ENCODE peak calls at places on chromosomes 6 and 20, in six cellular contexts. P is K562, K is HepG2, Y is HCT116, E is GM12878, W is H1. H is an unnamed sample.

GRCh38 chr20:46307139-46307998 is 929 bp downstream of the CDH22 start:
- DNase-seq in P (peak), K (peak), Y (no peak), E (no peak), W (peak), H (peak)

GRCh38 chr6:51855310-51856082 is 231.9 kb downstream of the PKHD1 start:
- DNase-seq in P (peak), K (peak), Y (peak), E (peak), W (peak), H (peak)

GRCh38 chr20:42046686-42047085 is 428.5 kb upstream of the CHD6 start:
- DNase-seq in P (no peak), K (no peak), Y (no peak), E (no peak), W (no peak), H (no peak)

GRCh38 chr20:9985773-9986172 is 49.0 kb upstream of the ANKEF1 start:
- DNase-seq in P (no peak), K (no peak), Y (no peak), E (no peak), W (no peak), H (no peak)

GRCh38 chr6:148954934-148955915 is 208.4 kb downstream of the UST start:
- DNase-seq in P (no peak), K (no peak), Y (no peak), E (no peak), W (no peak), H (no peak)

GRCh38 chr20:36401336-36401735 is 95.2 kb downstream of the DLGAP4 start:
- DNase-seq in P (no peak), K (no peak), Y (no peak), E (no peak), W (no peak), H (no peak)

GRCh38 chr20:3752386-3752759 is 15.2 kb downstream of the ADISSP start:
- DNase-seq in P (no peak), K (no peak), Y (no peak), E (no peak), W (no peak), H (no peak)

GRCh38 chr20:36405255-36405654 is 99.1 kb downstream of the DLGAP4 start:
- DNase-seq in P (no peak), K (no peak), Y (no peak), E (no peak), W (no peak), H (no peak)

GRCh38 chr20:34637245-34638185 is 39.4 kb downstream of the PIGU start:
- DNase-seq in P (no peak), K (peak), Y (no peak), E (no peak), W (no peak), H (no peak)

GRCh38 chr6:2132416-2132815 is 113.0 kb downstream of the GMDS start:
- DNase-seq in P (no peak), K (no peak), Y (peak), E (no peak), W (no peak), H (no peak)

GRCh38 chr6:159464827-159465226 is 228.2 kb downstream of the SOD2 start:
- DNase-seq in P (no peak), K (no peak), Y (no peak), E (no peak), W (no peak), H (no peak)

GRCh38 chr6:169957351-169957963 is 206.0 kb downstream of the ERMARD start:
- DNase-seq in P (no peak), K (no peak), Y (no peak), E (no peak), W (no peak), H (no peak)

GRCh38 chr20:10115021-10115420 is 80.2 kb downstream of the ANKEF1 start:
- DNase-seq in P (no peak), K (no peak), Y (no peak), E (no peak), W (no peak), H (no peak)

GRCh38 chr6:40427196-40427595 is 160.0 kb downstream of the LRFN2 start:
- DNase-seq in P (no peak), K (no peak), Y (no peak), E (no peak), W (no peak), H (no peak)

GRCh38 chr6:43865947-43866346 is 95.9 kb downstream of the VEGFA start:
- DNase-seq in P (no peak), K (no peak), Y (no peak), E (no peak), W (no peak), H (no peak)

GRCh38 chr20:36549942-36550796 is 8.8 kb downstream of the MYL9 start:
- DNase-seq in P (no peak), K (no peak), Y (no peak), E (no peak), W (no peak), H (no peak)

GRCh38 chr6:146339716-146340115 is 203.9 kb upstream of the RAB32 start:
- DNase-seq in P (no peak), K (no peak), Y (no peak), E (no peak), W (no peak), H (no peak)

GRCh38 chr6:109045423-109046012 is 49.1 kb downstream of the SESN1 start:
- DNase-seq in P (no peak), K (no peak), Y (no peak), E (no peak), W (no peak), H (no peak)

GRCh38 chr6:24574809-24575208 is 71.2 kb downstream of the KIAA0319 start:
- DNase-seq in P (no peak), K (no peak), Y (no peak), E (no peak), W (no peak), H (no peak)

GRCh38 chr6:17816921-17817611 is 110.3 kb upstream of the NUP153 start:
- DNase-seq in P (no peak), K (peak), Y (no peak), E (no peak), W (no peak), H (no peak)

GRCh38 chr6:132227937-132228336 is 173.3 kb downstream of the MOXD1 start:
- DNase-seq in P (no peak), K (no peak), Y (no peak), E (no peak), W (no peak), H (no peak)

GRCh38 chr6:116010400-116011095 is 50.1 kb downstream of the FRK start:
- DNase-seq in P (peak), K (peak), Y (peak), E (no peak), W (peak), H (peak)

GRCh38 chr20:46933150-46933549 is 38.5 kb downstream of the EYA2 start:
- DNase-seq in P (no peak), K (no peak), Y (no peak), E (no peak), W (no peak), H (no peak)

GRCh38 chr20:45685896-45686295 is 15.9 kb upstream of the WFDC11 start:
- DNase-seq in P (no peak), K (no peak), Y (no peak), E (no peak), W (peak), H (peak)

GRCh38 chr20:48212806-48213509 is 427.7 kb upstream of the SULF2 start:
- DNase-seq in P (no peak), K (no peak), Y (no peak), E (no peak), W (no peak), H (no peak)

GRCh38 chr6:25068866-25069265 is 133.1 kb upstream of the RIPOR2 start:
- DNase-seq in P (no peak), K (no peak), Y (no peak), E (no peak), W (no peak), H (no peak)

GRCh38 chr6:107784669-107785068 is 39.4 kb downstream of the SCML4 start:
- DNase-seq in P (no peak), K (no peak), Y (no peak), E (no peak), W (no peak), H (no peak)

GRCh38 chr6:2809015-2809414 is 32.6 kb downstream of the SERPINB1 start:
- DNase-seq in P (no peak), K (peak), Y (no peak), E (no peak), W (no peak), H (no peak)

GRCh38 chr20:36179170-36179945 is 24.8 kb downstream of the EPB41L1 start:
- DNase-seq in P (no peak), K (no peak), Y (no peak), E (no peak), W (no peak), H (no peak)

GRCh38 chr20:8156603-8157079 is 24.6 kb downstream of the PLCB1 start:
- DNase-seq in P (no peak), K (peak), Y (peak), E (peak), W (no peak), H (no peak)

GRCh38 chr6:16657768-16658167 is 103.5 kb downstream of the ATXN1 start:
- DNase-seq in P (no peak), K (no peak), Y (no peak), E (no peak), W (no peak), H (no peak)

GRCh38 chr6:16658661-16659060 is 102.6 kb downstream of the ATXN1 start:
- DNase-seq in P (no peak), K (no peak), Y (no peak), E (no peak), W (no peak), H (no peak)

GRCh38 chr6:16659471-16660156 is 101.6 kb downstream of the ATXN1 start:
- DNase-seq in P (no peak), K (no peak), Y (no peak), E (no peak), W (no peak), H (no peak)

GRCh38 chr6:16656451-16656850 is 104.8 kb downstream of the ATXN1 start:
- DNase-seq in P (no peak), K (no peak), Y (no peak), E (no peak), W (no peak), H (no peak)

GRCh38 chr6:16660157-16660497 is 101.1 kb downstream of the ATXN1 start:
- DNase-seq in P (no peak), K (no peak), Y (no peak), E (no peak), W (no peak), H (no peak)
- TF ChIP-seq ZNF274 in P (no peak), K (no peak), Y (no peak), E (no peak), W (no peak), H (no peak)

GRCh38 chr20:329325-329695 is 4.0 kb downstream of the SOX12 start:
- DNase-seq in P (no peak), K (no peak), Y (no peak), E (no peak), W (no peak), H (no peak)

GRCh38 chr20:326645-327031 is 1.3 kb downstream of the SOX12 start:
- DNase-seq in P (no peak), K (no peak), Y (no peak), E (no peak), W (no peak), H (no peak)

GRCh38 chr20:328596-329324 is 3.4 kb downstream of the SOX12 start:
- DNase-seq in P (no peak), K (no peak), Y (no peak), E (no peak), W (no peak), H (no peak)

GRCh38 chr20:327041-327945 is 1.9 kb downstream of the SOX12 start:
- DNase-seq in P (peak), K (peak), Y (peak), E (peak), W (peak), H (peak)

DNA sequence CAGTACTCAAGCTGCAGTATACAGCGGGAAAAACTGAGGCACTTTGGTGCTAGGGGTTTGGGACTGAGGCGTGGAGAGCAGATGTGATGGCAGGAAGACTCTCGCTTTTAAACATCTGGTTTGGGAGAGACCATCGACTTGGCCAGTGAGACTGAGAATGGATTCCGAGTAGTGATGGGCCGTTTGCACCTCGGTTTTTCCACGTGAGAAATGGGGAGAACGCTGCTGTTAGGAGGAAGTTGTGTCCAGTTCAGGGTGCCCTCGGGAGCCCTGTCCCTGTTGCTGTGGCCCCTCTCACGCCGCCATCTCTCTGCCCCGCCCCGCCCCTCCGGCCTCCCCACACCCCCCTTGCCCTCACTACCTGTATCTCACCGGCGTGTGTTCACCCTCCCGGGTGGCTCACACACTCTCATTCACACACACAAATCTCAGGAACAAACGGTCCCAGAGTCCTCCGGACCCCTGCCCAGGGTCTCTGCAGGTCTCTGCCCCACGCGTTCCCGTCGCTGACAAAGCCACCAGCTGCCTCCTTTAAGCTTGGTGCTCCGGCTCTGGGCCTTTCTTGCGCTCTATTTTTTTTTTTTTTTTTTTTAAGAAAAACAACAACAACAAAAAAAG is 2.7 kb downstream of the SOX12 start:
- DNase-seq in P (peak), K (no peak), Y (no peak), E (no peak), W (no peak), H (no peak)
- H3K9ac ChIP-seq in P (peak), K (peak), Y (peak), E (peak), W (peak), H (peak)

GRCh38 chr20:51014797-51015722 is 7.8 kb downstream of the KCNG1 start:
- DNase-seq in P (peak), K (peak), Y (no peak), E (no peak), W (no peak), H (peak)
- TF ChIP-seq YY1 in P (no peak), K (no peak), Y (no peak), E (no peak), W (no peak), H (no peak)

GRCh38 chr20:38829296-38829875 is 23.9 kb downstream of the PPP1R16B start:
- DNase-seq in P (no peak), K (no peak), Y (no peak), E (no peak), W (no peak), H (no peak)

GRCh38 chr20:38827770-38828281 is 22.3 kb downstream of the PPP1R16B start:
- DNase-seq in P (no peak), K (no peak), Y (no peak), E (no peak), W (no peak), H (no peak)

GRCh38 chr20:38825571-38825900 is 20.0 kb downstream of the PPP1R16B start:
- DNase-seq in P (no peak), K (no peak), Y (no peak), E (no peak), W (no peak), H (no peak)

GRCh38 chr20:38828514-38829295 is 23.2 kb downstream of the PPP1R16B start:
- DNase-seq in P (no peak), K (no peak), Y (no peak), E (no peak), W (no peak), H (no peak)

GRCh38 chr20:38825901-38826625 is 20.6 kb downstream of the PPP1R16B start:
- DNase-seq in P (no peak), K (peak), Y (peak), E (no peak), W (no peak), H (no peak)
- TF ChIP-seq ZNF274 in P (no peak), K (peak), Y (no peak), E (no peak), W (no peak), H (no peak)

GRCh38 chr20:62589720-62590119 is 52.6 kb upstream of the SLCO4A1 start:
- DNase-seq in P (no peak), K (no peak), Y (no peak), E (no peak), W (no peak), H (no peak)

GRCh38 chr20:62587757-62588402 is 54.4 kb upstream of the SLCO4A1 start:
- DNase-seq in P (peak), K (no peak), Y (no peak), E (no peak), W (no peak), H (no peak)

GRCh38 chr20:62589150-62589498 is 53.2 kb upstream of the SLCO4A1 start:
- DNase-seq in P (no peak), K (no peak), Y (no peak), E (no peak), W (no peak), H (no peak)

GRCh38 chr20:62586799-62587198 is 55.5 kb upstream of the SLCO4A1 start:
- DNase-seq in P (no peak), K (no peak), Y (no peak), E (no peak), W (no peak), H (no peak)

GRCh38 chr20:62588458-62589149 is 53.7 kb upstream of the SLCO4A1 start:
- DNase-seq in P (no peak), K (no peak), Y (no peak), E (no peak), W (no peak), H (no peak)
- H3K9ac ChIP-seq in P (no peak), K (no peak), Y (no peak), E (no peak), W (no peak), H (no peak)

GRCh38 chr20:49901588-49901987 is 13.7 kb downstream of the SPATA2 start:
- DNase-seq in P (no peak), K (no peak), Y (no peak), E (no peak), W (no peak), H (no peak)
- TF ChIP-seq YY1 in P (no peak), K (no peak), Y (no peak), E (no peak), W (no peak), H (no peak)

GRCh38 chr6:124658053-124658452 is 304.2 kb upstream of the RNF217 start:
- DNase-seq in P (no peak), K (no peak), Y (no peak), E (no peak), W (no peak), H (no peak)

GRCh38 chr6:124660185-124660584 is 302.1 kb upstream of the RNF217 start:
- DNase-seq in P (no peak), K (no peak), Y (no peak), E (no peak), W (no peak), H (no peak)

GRCh38 chr6:124661231-124661630 is 301.0 kb upstream of the RNF217 start:
- DNase-seq in P (no peak), K (no peak), Y (no peak), E (no peak), W (no peak), H (peak)

GRCh38 chr6:124655856-124656255 is 306.4 kb upstream of the RNF217 start:
- DNase-seq in P (no peak), K (no peak), Y (no peak), E (no peak), W (no peak), H (no peak)

DNA sequence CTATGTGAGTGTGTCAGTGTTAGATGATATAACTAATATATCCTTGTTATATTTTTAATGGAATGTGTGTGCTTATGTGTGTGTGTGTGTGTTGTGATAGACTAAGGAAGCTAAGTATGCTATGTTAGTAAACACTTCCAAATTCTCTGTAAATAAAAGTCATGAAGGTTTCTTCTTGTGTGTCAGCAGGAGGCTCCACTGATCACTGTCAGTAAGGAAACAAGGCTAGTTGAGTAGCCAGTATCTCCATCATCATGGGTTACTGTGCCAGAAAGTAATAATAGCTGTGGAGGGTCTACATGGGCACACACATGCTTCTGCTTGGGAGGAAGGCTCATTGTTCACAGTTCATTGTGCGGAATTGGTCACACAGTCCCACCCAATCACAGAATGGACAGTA is 302.8 kb upstream of the RNF217 start:
- DNase-seq in P (no peak), K (no peak), Y (no peak), E (no peak), W (no peak), H (no peak)
- TF ChIP-seq ZNF274 in P (no peak), K (no peak), Y (no peak), E (no peak), W (no peak), H (no peak)

H was measured in NT2/D1.